ENCODE peak calls at places on chromosomes 3 and 15, in ten cellular contexts. One of them, this sample, is unnamed.

GRCh38 chr15:92053727-92054316 is 200.3 kb downstream of the SLCO3A1 start:
- DNase-seq in cardiac muscle cell: no peak
- DNase-seq in OCI-LY7: peak; percentile 18
- DNase-seq in NT2/D1: no peak
- DNase-seq in H1: no peak
- DNase-seq in CD8-positive, alpha-beta memory T cell: no peak
- DNase-seq in neural progenitor cell: no peak
- DNase-seq in HCT116: no peak
- DNase-seq in endodermal cell: peak; percentile 58
- DNase-seq in pancreas: no peak
- DNase-seq in this sample: no peak

GRCh38 chr3:177337548-177338331 is 140.5 kb upstream of the TBL1XR1 start:
- DNase-seq in cardiac muscle cell: no peak
- DNase-seq in pancreas: no peak
- DNase-seq in endodermal cell: no peak
- DNase-seq in neural progenitor cell: no peak
- DNase-seq in OCI-LY7: no peak
- DNase-seq in NT2/D1: no peak
- DNase-seq in HCT116: no peak
- DNase-seq in CD8-positive, alpha-beta memory T cell: peak; percentile 48
- DNase-seq in H1: peak; percentile 13
- DNase-seq in this sample: no peak

GRCh38 chr3:105731686-105732085 is 137.1 kb downstream of the CBLB start:
- DNase-seq in NT2/D1: no peak
- DNase-seq in H1: no peak
- DNase-seq in cardiac muscle cell: no peak
- DNase-seq in HCT116: no peak
- DNase-seq in pancreas: no peak
- DNase-seq in CD8-positive, alpha-beta memory T cell: no peak
- DNase-seq in endodermal cell: no peak
- DNase-seq in OCI-LY7: no peak
- DNase-seq in neural progenitor cell: no peak
- DNase-seq in this sample: no peak

GRCh38 chr15:63880019-63880418 is 46.3 kb upstream of the HERC1 start:
- DNase-seq in H1: no peak
- DNase-seq in neural progenitor cell: no peak
- DNase-seq in OCI-LY7: no peak
- DNase-seq in NT2/D1: no peak
- DNase-seq in pancreas: no peak
- DNase-seq in CD8-positive, alpha-beta memory T cell: no peak
- DNase-seq in HCT116: no peak
- DNase-seq in cardiac muscle cell: no peak
- DNase-seq in endodermal cell: no peak
- DNase-seq in this sample: no peak

GRCh38 chr3:185308126-185308754 is 54.4 kb upstream of the EHHADH start:
- DNase-seq in NT2/D1: peak; percentile 88
- DNase-seq in endodermal cell: peak; percentile 94
- DNase-seq in H1: peak; percentile 89
- DNase-seq in cardiac muscle cell: peak; percentile 56
- DNase-seq in neural progenitor cell: peak; percentile 79
- DNase-seq in OCI-LY7: peak; percentile 55
- DNase-seq in CD8-positive, alpha-beta memory T cell: peak; percentile 8
- DNase-seq in pancreas: peak; percentile 41
- DNase-seq in HCT116: peak; percentile 51
- DNase-seq in this sample: no peak

GRCh38 chr3:126704494-126705214 is 614 bp downstream of the CHCHD6 start:
- DNase-seq in endodermal cell: peak; percentile 72
- DNase-seq in neural progenitor cell: peak; percentile 40
- DNase-seq in OCI-LY7: no peak
- DNase-seq in cardiac muscle cell: no peak
- DNase-seq in CD8-positive, alpha-beta memory T cell: no peak
- DNase-seq in NT2/D1: no peak
- DNase-seq in HCT116: no peak
- DNase-seq in pancreas: no peak
- DNase-seq in H1: no peak
- DNase-seq in this sample: no peak

GRCh38 chr15:29612701-29613100 is 209.6 kb downstream of the TJP1 start:
- DNase-seq in pancreas: no peak
- DNase-seq in H1: no peak
- DNase-seq in endodermal cell: no peak
- DNase-seq in neural progenitor cell: no peak
- DNase-seq in NT2/D1: no peak
- DNase-seq in CD8-positive, alpha-beta memory T cell: no peak
- DNase-seq in cardiac muscle cell: no peak
- DNase-seq in OCI-LY7: no peak
- DNase-seq in HCT116: no peak
- DNase-seq in this sample: no peak

GRCh38 chr3:77147836-77148578 is 108.1 kb downstream of the ROBO2 start:
- DNase-seq in neural progenitor cell: no peak
- DNase-seq in HCT116: no peak
- DNase-seq in OCI-LY7: no peak
- DNase-seq in pancreas: no peak
- DNase-seq in endodermal cell: peak; percentile 54
- DNase-seq in NT2/D1: peak; percentile 23
- DNase-seq in cardiac muscle cell: no peak
- DNase-seq in CD8-positive, alpha-beta memory T cell: no peak
- DNase-seq in H1: no peak
- DNase-seq in this sample: no peak

GRCh38 chr15:77014137-77015081 is 19.5 kb downstream of the PSTPIP1 start:
- DNase-seq in endodermal cell: no peak
- DNase-seq in cardiac muscle cell: no peak
- DNase-seq in CD8-positive, alpha-beta memory T cell: peak; percentile 36
- DNase-seq in pancreas: no peak
- DNase-seq in NT2/D1: no peak
- DNase-seq in HCT116: no peak
- DNase-seq in neural progenitor cell: no peak
- DNase-seq in H1: no peak
- DNase-seq in OCI-LY7: no peak
- DNase-seq in this sample: peak; percentile 23

GRCh38 chr3:157271283-157271882 is 111.4 kb upstream of the CCNL1 start:
- DNase-seq in endodermal cell: no peak
- DNase-seq in cardiac muscle cell: no peak
- DNase-seq in HCT116: no peak
- DNase-seq in pancreas: no peak
- DNase-seq in neural progenitor cell: no peak
- DNase-seq in H1: no peak
- DNase-seq in NT2/D1: no peak
- DNase-seq in CD8-positive, alpha-beta memory T cell: no peak
- DNase-seq in OCI-LY7: no peak
- DNase-seq in this sample: no peak

GRCh38 chr3:64685331-64685799 is 2.4 kb downstream of the ADAMTS9 start:
- DNase-seq in neural progenitor cell: no peak
- DNase-seq in CD8-positive, alpha-beta memory T cell: no peak
- DNase-seq in endodermal cell: no peak
- DNase-seq in H1: no peak
- DNase-seq in OCI-LY7: no peak
- DNase-seq in cardiac muscle cell: no peak
- DNase-seq in HCT116: no peak
- DNase-seq in NT2/D1: no peak
- DNase-seq in pancreas: no peak
- DNase-seq in this sample: peak; percentile 42

GRCh38 chr15:70316059-70316600 is 218.4 kb upstream of the TLE3 start:
- DNase-seq in NT2/D1: no peak
- DNase-seq in HCT116: no peak
- DNase-seq in H1: no peak
- DNase-seq in CD8-positive, alpha-beta memory T cell: no peak
- DNase-seq in pancreas: no peak
- DNase-seq in endodermal cell: no peak
- DNase-seq in cardiac muscle cell: no peak
- DNase-seq in neural progenitor cell: no peak
- DNase-seq in OCI-LY7: no peak
- DNase-seq in this sample: no peak

GRCh38 chr15:89857673-89858072 is 36.1 kb downstream of the AP3S2 start:
- DNase-seq in endodermal cell: no peak
- DNase-seq in cardiac muscle cell: no peak
- DNase-seq in OCI-LY7: no peak
- DNase-seq in neural progenitor cell: no peak
- DNase-seq in NT2/D1: no peak
- DNase-seq in pancreas: peak; percentile 72
- DNase-seq in H1: no peak
- DNase-seq in HCT116: no peak
- DNase-seq in CD8-positive, alpha-beta memory T cell: no peak
- DNase-seq in this sample: no peak

GRCh38 chr3:172342097-172342659 is 106.1 kb downstream of the GHSR start:
- DNase-seq in HCT116: no peak
- DNase-seq in cardiac muscle cell: no peak
- DNase-seq in NT2/D1: no peak
- DNase-seq in pancreas: no peak
- DNase-seq in OCI-LY7: no peak
- DNase-seq in endodermal cell: no peak
- DNase-seq in CD8-positive, alpha-beta memory T cell: no peak
- DNase-seq in neural progenitor cell: no peak
- DNase-seq in H1: no peak
- DNase-seq in this sample: no peak

DNA sequence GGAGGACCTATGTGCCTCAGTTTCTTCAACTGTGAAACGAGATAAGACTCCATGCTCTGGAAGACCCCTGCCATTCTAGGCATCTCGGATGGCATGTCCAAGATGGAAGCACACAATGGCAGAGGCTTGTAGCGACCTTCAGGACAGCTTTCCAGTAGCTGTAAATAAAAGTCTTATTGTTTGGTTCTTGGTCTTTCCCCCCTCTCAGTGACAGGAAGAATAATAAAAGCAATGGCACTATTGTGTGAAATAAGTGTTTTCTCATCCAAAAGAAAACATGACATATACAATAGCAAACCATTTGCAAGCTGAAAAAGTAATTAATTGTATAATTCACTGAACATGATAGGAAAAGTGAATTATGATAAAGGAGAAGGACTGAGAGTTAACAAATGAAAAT is 32.5 kb upstream of the CD47 start:
- DNase-seq in H1: no peak
- DNase-seq in NT2/D1: no peak
- DNase-seq in neural progenitor cell: no peak
- DNase-seq in endodermal cell: no peak
- DNase-seq in pancreas: no peak
- DNase-seq in HCT116: no peak
- DNase-seq in CD8-positive, alpha-beta memory T cell: no peak
- DNase-seq in cardiac muscle cell: no peak
- DNase-seq in OCI-LY7: no peak
- DNase-seq in this sample: no peak
- H3K4me1 ChIP-seq in H1: no peaks in the 10 kb centered on the region
- H3K4me1 ChIP-seq in NT2/D1: no peaks in the 10 kb centered on the region
- H3K4me1 ChIP-seq in neural progenitor cell: peaks cover 29% of the 10 kb centered on the region
- H3K4me1 ChIP-seq in endodermal cell: peaks cover 4% of the 10 kb centered on the region
- H3K4me1 ChIP-seq in pancreas: no peaks in the 10 kb centered on the region
- H3K4me1 ChIP-seq in HCT116: no peaks in the 10 kb centered on the region
- H3K4me1 ChIP-seq in CD8-positive, alpha-beta memory T cell: peaks cover 62% of the 10 kb centered on the region
- H3K4me1 ChIP-seq in cardiac muscle cell: peaks cover 8% of the 10 kb centered on the region
- H3K4me1 ChIP-seq in OCI-LY7: peaks cover 50% of the 10 kb centered on the region
- H3K4me1 ChIP-seq in this sample: no peaks in the 10 kb centered on the region

DNA sequence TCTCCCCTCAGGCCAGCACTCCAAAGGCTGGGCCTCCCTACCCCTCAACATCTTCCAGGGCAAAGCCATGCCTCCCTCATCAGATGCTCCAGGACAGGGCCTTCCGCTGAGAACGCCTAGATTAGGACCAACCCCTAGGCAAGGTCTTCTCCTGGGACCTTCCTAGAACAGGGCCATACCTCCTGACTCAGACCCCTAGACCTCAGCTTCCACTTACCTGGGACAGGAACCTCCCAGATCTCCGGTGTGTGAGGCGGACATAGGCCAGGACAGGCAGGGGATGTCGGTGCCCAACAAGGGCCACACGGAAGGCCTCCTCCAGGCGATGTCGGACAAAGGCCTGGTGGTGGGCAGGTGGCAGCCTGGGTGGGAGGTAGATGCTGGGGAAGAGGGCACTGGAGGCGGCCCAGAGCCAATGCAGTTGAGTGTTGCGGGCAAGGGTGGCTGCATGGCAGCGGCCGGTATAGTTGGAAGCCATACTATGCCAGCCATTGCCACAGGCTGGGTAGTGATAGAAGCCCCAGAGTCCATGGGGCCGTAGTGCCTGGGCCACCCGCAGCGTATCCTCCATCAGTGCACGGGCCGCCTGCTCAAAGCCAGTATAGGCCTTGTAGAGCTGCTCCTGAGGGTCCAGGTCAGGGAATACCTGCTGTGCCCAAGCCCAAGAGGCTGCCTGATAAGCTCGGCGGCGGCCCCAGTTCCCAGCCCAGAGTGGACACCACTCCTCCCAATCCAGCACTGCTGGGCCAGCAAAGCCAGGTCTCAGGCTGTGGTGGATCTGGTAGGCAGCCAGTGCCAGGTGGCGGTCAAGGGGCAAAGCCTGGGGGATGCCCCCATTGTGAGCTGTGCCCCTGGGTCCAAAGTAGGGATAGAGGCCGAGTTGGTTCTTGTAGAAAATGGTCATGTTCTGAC is 2.5 kb upstream of the IFRD2 start:
- DNase-seq in NT2/D1: no peak
- DNase-seq in pancreas: no peak
- DNase-seq in cardiac muscle cell: no peak
- DNase-seq in endodermal cell: peak; percentile 42
- DNase-seq in neural progenitor cell: peak; percentile 1
- DNase-seq in CD8-positive, alpha-beta memory T cell: no peak
- DNase-seq in H1: no peak
- DNase-seq in HCT116: no peak
- DNase-seq in OCI-LY7: no peak
- DNase-seq in this sample: no peak
- H3K4me1 ChIP-seq in NT2/D1: peaks cover 10% of the 10 kb centered on the region
- H3K4me1 ChIP-seq in pancreas: peaks cover 18% of the 10 kb centered on the region
- H3K4me1 ChIP-seq in cardiac muscle cell: peaks cover 10% of the 10 kb centered on the region
- H3K4me1 ChIP-seq in endodermal cell: peaks cover 2% of the 10 kb centered on the region
- H3K4me1 ChIP-seq in neural progenitor cell: peaks cover 18% of the 10 kb centered on the region
- H3K4me1 ChIP-seq in CD8-positive, alpha-beta memory T cell: peaks cover 36% of the 10 kb centered on the region
- H3K4me1 ChIP-seq in H1: no peaks in the 10 kb centered on the region
- H3K4me1 ChIP-seq in HCT116: peaks cover 31% of the 10 kb centered on the region
- H3K4me1 ChIP-seq in OCI-LY7: peaks cover 17% of the 10 kb centered on the region
- H3K4me1 ChIP-seq in this sample: peaks cover 31% of the 10 kb centered on the region

DNA sequence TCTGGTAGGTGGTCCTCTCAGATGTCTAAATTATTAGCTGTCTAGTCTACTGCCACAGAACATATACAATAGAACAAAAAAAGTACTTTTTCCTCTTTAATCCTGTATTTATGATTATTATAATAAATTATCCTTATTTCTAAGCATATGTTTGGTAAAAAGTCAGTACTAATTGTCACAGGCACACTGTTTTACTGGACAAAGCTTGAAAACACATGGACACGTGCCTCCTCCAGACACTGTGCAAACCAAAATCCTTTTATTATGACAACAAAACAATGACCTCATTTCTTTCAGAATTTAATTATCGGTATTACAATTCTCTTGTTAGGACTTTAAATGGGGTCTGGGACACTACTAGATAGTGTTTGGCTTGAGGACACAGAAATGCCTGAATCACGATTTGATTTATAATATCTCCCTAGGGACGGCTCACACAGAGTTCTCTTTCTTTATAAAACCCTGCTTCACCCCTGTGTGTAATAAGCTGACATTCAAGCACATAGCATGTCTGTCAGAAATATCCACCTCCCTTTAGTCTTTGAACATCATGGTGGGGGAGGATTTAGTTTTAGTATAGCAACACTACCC is 107.3 kb upstream of the IGSF10 start:
- DNase-seq in HCT116: no peak
- DNase-seq in endodermal cell: no peak
- DNase-seq in NT2/D1: no peak
- DNase-seq in neural progenitor cell: no peak
- DNase-seq in H1: no peak
- DNase-seq in cardiac muscle cell: no peak
- DNase-seq in CD8-positive, alpha-beta memory T cell: no peak
- DNase-seq in pancreas: no peak
- DNase-seq in OCI-LY7: no peak
- DNase-seq in this sample: no peak
- H3K4me1 ChIP-seq in HCT116: peaks cover under 1% of the 10 kb centered on the region
- H3K4me1 ChIP-seq in endodermal cell: peaks cover 13% of the 10 kb centered on the region
- H3K4me1 ChIP-seq in NT2/D1: no peaks in the 10 kb centered on the region
- H3K4me1 ChIP-seq in neural progenitor cell: peaks cover 12% of the 10 kb centered on the region
- H3K4me1 ChIP-seq in H1: peaks cover 4% of the 10 kb centered on the region
- H3K4me1 ChIP-seq in cardiac muscle cell: no peaks in the 10 kb centered on the region
- H3K4me1 ChIP-seq in CD8-positive, alpha-beta memory T cell: no peaks in the 10 kb centered on the region
- H3K4me1 ChIP-seq in pancreas: no peaks in the 10 kb centered on the region
- H3K4me1 ChIP-seq in OCI-LY7: no peaks in the 10 kb centered on the region
- H3K4me1 ChIP-seq in this sample: no peaks in the 10 kb centered on the region

GRCh38 chr3:188404124-188404523 is 250.2 kb downstream of the LPP start:
- DNase-seq in OCI-LY7: no peak
- DNase-seq in endodermal cell: no peak
- DNase-seq in CD8-positive, alpha-beta memory T cell: no peak
- DNase-seq in pancreas: no peak
- DNase-seq in cardiac muscle cell: no peak
- DNase-seq in HCT116: no peak
- DNase-seq in neural progenitor cell: no peak
- DNase-seq in H1: no peak
- DNase-seq in NT2/D1: no peak
- DNase-seq in this sample: no peak
- H3K4me1 ChIP-seq in OCI-LY7: peaks cover 31% of the 10 kb centered on the region
- H3K4me1 ChIP-seq in endodermal cell: no peaks in the 10 kb centered on the region
- H3K4me1 ChIP-seq in CD8-positive, alpha-beta memory T cell: peaks cover 11% of the 10 kb centered on the region
- H3K4me1 ChIP-seq in pancreas: peaks cover 5% of the 10 kb centered on the region
- H3K4me1 ChIP-seq in cardiac muscle cell: peaks cover 8% of the 10 kb centered on the region
- H3K4me1 ChIP-seq in HCT116: no peaks in the 10 kb centered on the region
- H3K4me1 ChIP-seq in neural progenitor cell: no peaks in the 10 kb centered on the region
- H3K4me1 ChIP-seq in H1: no peaks in the 10 kb centered on the region
- H3K4me1 ChIP-seq in NT2/D1: no peaks in the 10 kb centered on the region
- H3K4me1 ChIP-seq in this sample: peaks cover 10% of the 10 kb centered on the region